ENCODE peak calls at places on chromosomes 5 and 9, in seven cellular contexts. One of them, this sample, is unnamed.

GRCh38 chr5:164573397-164573796 is 1068.0 kb downstream of the MAT2B start:
- DNase-seq in Peyer's patch: no peak
- DNase-seq in gastrocnemius medialis: no peak
- DNase-seq in H1: no peak
- DNase-seq in iPS DF 6.9: no peak
- DNase-seq in hepatocyte: no peak
- DNase-seq in right cardiac atrium: no peak
- DNase-seq in this sample: no peak

GRCh38 chr5:63111891-63112290 is 533.3 kb downstream of the LRRC70 start:
- DNase-seq in Peyer's patch: no peak
- DNase-seq in gastrocnemius medialis: no peak
- DNase-seq in H1: no peak
- DNase-seq in iPS DF 6.9: no peak
- DNase-seq in hepatocyte: no peak
- DNase-seq in right cardiac atrium: no peak
- DNase-seq in this sample: no peak

GRCh38 chr5:110478899-110479298 is 247.6 kb downstream of the TMEM232 start:
- DNase-seq in Peyer's patch: no peak
- DNase-seq in gastrocnemius medialis: no peak
- DNase-seq in H1: no peak
- DNase-seq in iPS DF 6.9: no peak
- DNase-seq in hepatocyte: no peak
- DNase-seq in right cardiac atrium: no peak
- DNase-seq in this sample: no peak

GRCh38 chr5:677131-678101 is 15.7 kb downstream of the TPPP start:
- DNase-seq in Peyer's patch: peak; percentile 8
- DNase-seq in gastrocnemius medialis: no peak
- DNase-seq in H1: no peak
- DNase-seq in iPS DF 6.9: no peak
- DNase-seq in hepatocyte: peak; percentile 4
- DNase-seq in right cardiac atrium: peak; percentile 41
- DNase-seq in this sample: no peak

GRCh38 chr5:3432135-3432534 is 163.5 kb upstream of the IRX1 start:
- DNase-seq in Peyer's patch: no peak
- DNase-seq in gastrocnemius medialis: no peak
- DNase-seq in H1: no peak
- DNase-seq in iPS DF 6.9: no peak
- DNase-seq in hepatocyte: no peak
- DNase-seq in right cardiac atrium: no peak
- DNase-seq in this sample: no peak

GRCh38 chr5:30401479-30402058 is 791.9 kb upstream of the CDH6 start:
- DNase-seq in Peyer's patch: no peak
- DNase-seq in gastrocnemius medialis: no peak
- DNase-seq in H1: no peak
- DNase-seq in iPS DF 6.9: no peak
- DNase-seq in hepatocyte: peak; percentile 58
- DNase-seq in right cardiac atrium: peak; percentile 32
- DNase-seq in this sample: no peak

GRCh38 chr5:118952992-118953651 is 35.2 kb downstream of the DTWD2 start:
- DNase-seq in Peyer's patch: no peak
- DNase-seq in gastrocnemius medialis: no peak
- DNase-seq in H1: peak; percentile 25
- DNase-seq in iPS DF 6.9: no peak
- DNase-seq in hepatocyte: no peak
- DNase-seq in right cardiac atrium: no peak
- DNase-seq in this sample: no peak

GRCh38 chr5:82684153-82684552 is 393.0 kb downstream of the TMEM167A start:
- DNase-seq in Peyer's patch: no peak
- DNase-seq in gastrocnemius medialis: no peak
- DNase-seq in H1: no peak
- DNase-seq in iPS DF 6.9: no peak
- DNase-seq in hepatocyte: no peak
- DNase-seq in right cardiac atrium: peak; percentile 50
- DNase-seq in this sample: no peak

GRCh38 chr5:15687401-15687800 is 187.4 kb downstream of the FBXL7 start:
- DNase-seq in Peyer's patch: no peak
- DNase-seq in gastrocnemius medialis: no peak
- DNase-seq in H1: no peak
- DNase-seq in iPS DF 6.9: no peak
- DNase-seq in hepatocyte: no peak
- DNase-seq in right cardiac atrium: no peak
- DNase-seq in this sample: no peak

GRCh38 chr9:92180669-92181181 is 65.5 kb upstream of the SPTLC1 start:
- DNase-seq in Peyer's patch: no peak
- DNase-seq in gastrocnemius medialis: no peak
- DNase-seq in H1: no peak
- DNase-seq in iPS DF 6.9: no peak
- DNase-seq in hepatocyte: peak; percentile 29
- DNase-seq in right cardiac atrium: no peak
- DNase-seq in this sample: no peak

GRCh38 chr9:73780916-73781315 is 629.3 kb downstream of the ANXA1 start:
- DNase-seq in Peyer's patch: no peak
- DNase-seq in gastrocnemius medialis: no peak
- DNase-seq in H1: no peak
- DNase-seq in iPS DF 6.9: no peak
- DNase-seq in hepatocyte: peak; percentile 10
- DNase-seq in right cardiac atrium: no peak
- DNase-seq in this sample: no peak

GRCh38 chr5:138495351-138495750 is 30.1 kb downstream of the EGR1 start:
- DNase-seq in Peyer's patch: no peak
- DNase-seq in gastrocnemius medialis: no peak
- DNase-seq in H1: no peak
- DNase-seq in iPS DF 6.9: no peak
- DNase-seq in hepatocyte: no peak
- DNase-seq in right cardiac atrium: no peak
- DNase-seq in this sample: no peak

GRCh38 chr9:35813434-35814105 is 1.3 kb downstream of the HINT2 start:
- DNase-seq in Peyer's patch: no peak
- DNase-seq in gastrocnemius medialis: no peak
- DNase-seq in H1: no peak
- DNase-seq in iPS DF 6.9: no peak
- DNase-seq in hepatocyte: peak; percentile 56
- DNase-seq in right cardiac atrium: no peak
- DNase-seq in this sample: no peak

GRCh38 chr5:93359958-93360305 is 221.1 kb downstream of the NR2F1-AS1 start:
- DNase-seq in Peyer's patch: no peak
- DNase-seq in gastrocnemius medialis: no peak
- DNase-seq in H1: no peak
- DNase-seq in iPS DF 6.9: no peak
- DNase-seq in hepatocyte: no peak
- DNase-seq in right cardiac atrium: no peak
- DNase-seq in this sample: no peak

GRCh38 chr9:35618854-35619799 is 914 bp upstream of the CD72 start:
- DNase-seq in Peyer's patch: peak; percentile 93
- DNase-seq in gastrocnemius medialis: no peak
- DNase-seq in H1: no peak
- DNase-seq in iPS DF 6.9: no peak
- DNase-seq in hepatocyte: no peak
- DNase-seq in right cardiac atrium: peak; percentile 48
- DNase-seq in this sample: no peak

GRCh38 chr5:67934976-67935375 is 280.6 kb upstream of the PIK3R1 start:
- DNase-seq in Peyer's patch: no peak
- DNase-seq in gastrocnemius medialis: no peak
- DNase-seq in H1: no peak
- DNase-seq in iPS DF 6.9: no peak
- DNase-seq in hepatocyte: no peak
- DNase-seq in right cardiac atrium: no peak
- DNase-seq in this sample: no peak

GRCh38 chr9:13568851-13569618 is 289.5 kb upstream of the MPDZ start:
- DNase-seq in Peyer's patch: no peak
- DNase-seq in gastrocnemius medialis: no peak
- DNase-seq in H1: no peak
- DNase-seq in iPS DF 6.9: no peak
- DNase-seq in hepatocyte: peak; percentile 9
- DNase-seq in right cardiac atrium: peak; percentile 54
- DNase-seq in this sample: no peak

GRCh38 chr9:13570521-13570974 is 291.1 kb upstream of the MPDZ start:
- DNase-seq in Peyer's patch: no peak
- DNase-seq in gastrocnemius medialis: no peak
- DNase-seq in H1: no peak
- DNase-seq in iPS DF 6.9: no peak
- DNase-seq in hepatocyte: no peak
- DNase-seq in right cardiac atrium: peak; percentile 58
- DNase-seq in this sample: no peak

GRCh38 chr9:13569706-13570423 is 290.4 kb upstream of the MPDZ start:
- DNase-seq in Peyer's patch: no peak
- DNase-seq in gastrocnemius medialis: no peak
- DNase-seq in H1: no peak
- DNase-seq in iPS DF 6.9: no peak
- DNase-seq in hepatocyte: no peak
- DNase-seq in right cardiac atrium: no peak
- DNase-seq in this sample: no peak

GRCh38 chr9:13567833-13568232 is 288.3 kb upstream of the MPDZ start:
- DNase-seq in Peyer's patch: no peak
- DNase-seq in gastrocnemius medialis: no peak
- DNase-seq in H1: no peak
- DNase-seq in iPS DF 6.9: no peak
- DNase-seq in hepatocyte: no peak
- DNase-seq in right cardiac atrium: no peak
- DNase-seq in this sample: no peak

DNA sequence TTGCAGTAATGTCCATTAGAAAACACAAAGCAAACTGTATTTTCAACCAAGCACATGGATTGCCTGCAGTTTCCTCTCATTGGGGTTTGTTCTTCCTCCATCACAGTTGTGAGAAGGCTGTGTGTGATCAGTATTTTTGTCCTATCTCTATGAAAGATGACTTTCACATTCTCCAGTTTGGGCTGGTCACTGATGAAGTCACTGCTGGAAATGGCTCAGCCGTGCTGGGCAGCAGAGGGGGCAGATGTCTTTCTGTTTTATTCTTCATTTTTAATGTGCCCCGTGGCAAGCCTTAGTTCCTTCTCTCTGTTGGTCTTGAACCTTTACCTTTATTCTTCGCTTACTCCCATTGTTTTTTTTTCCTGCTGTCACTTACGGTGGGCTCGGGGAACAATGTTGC is 289.0 kb upstream of the MPDZ start:
- DNase-seq in Peyer's patch: no peak
- DNase-seq in gastrocnemius medialis: no peak
- DNase-seq in H1: no peak
- DNase-seq in iPS DF 6.9: no peak
- DNase-seq in hepatocyte: no peak
- DNase-seq in right cardiac atrium: peak; percentile 66
- DNase-seq in this sample: no peak
- H3K27ac ChIP-seq in Peyer's patch: peak overlapping the region; percentile 63
- H3K27ac ChIP-seq in gastrocnemius medialis: peak overlapping the region; percentile 63
- H3K27ac ChIP-seq in H1: no peak overlapping the region
- H3K27ac ChIP-seq in iPS DF 6.9: no peak overlapping the region
- H3K27ac ChIP-seq in hepatocyte: peak overlapping the region; percentile 65
- H3K27ac ChIP-seq in right cardiac atrium: peak overlapping the region; percentile 99
- H3K27ac ChIP-seq in this sample: peak overlapping the region; percentile 68

DNA sequence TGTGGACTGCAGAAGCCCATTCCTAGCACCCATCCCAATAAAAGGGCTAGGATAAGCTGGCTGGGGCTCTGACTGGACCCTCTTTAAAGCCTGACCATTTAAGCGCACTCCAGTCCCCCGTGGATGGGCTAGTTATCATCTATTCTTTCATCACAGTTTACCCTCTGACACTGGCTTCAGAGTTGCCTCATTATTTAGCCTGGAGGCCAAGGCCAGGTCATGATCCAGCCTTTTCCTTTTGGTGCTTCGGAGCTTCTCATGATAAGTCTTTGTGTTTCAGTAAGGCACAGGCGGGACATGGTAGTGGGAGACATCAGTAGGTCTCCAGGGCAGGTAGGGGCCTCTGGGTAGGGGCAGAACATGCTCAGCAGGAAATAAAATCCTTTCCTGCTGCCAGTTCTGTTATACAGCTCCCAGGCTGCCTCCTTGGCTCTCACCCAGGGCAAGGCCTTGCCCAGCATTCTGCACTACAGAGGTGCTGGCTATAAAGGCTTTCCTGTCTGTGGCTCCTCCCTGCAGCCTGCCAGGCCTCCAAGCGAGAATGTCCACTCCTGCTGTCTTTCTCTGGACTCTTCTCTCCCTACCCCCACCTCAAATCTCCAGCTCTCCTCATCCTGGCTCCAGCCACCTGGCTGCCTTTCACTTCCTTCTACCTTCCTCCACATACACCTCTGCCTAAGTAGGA is 128.8 kb downstream of the FSTL4 start:
- DNase-seq in Peyer's patch: no peak
- DNase-seq in gastrocnemius medialis: no peak
- DNase-seq in H1: no peak
- DNase-seq in iPS DF 6.9: no peak
- DNase-seq in hepatocyte: no peak
- DNase-seq in right cardiac atrium: no peak
- DNase-seq in this sample: no peak
- H3K27ac ChIP-seq in Peyer's patch: no peak overlapping the region
- H3K27ac ChIP-seq in gastrocnemius medialis: no peak overlapping the region
- H3K27ac ChIP-seq in H1: no peak overlapping the region
- H3K27ac ChIP-seq in iPS DF 6.9: no peak overlapping the region
- H3K27ac ChIP-seq in hepatocyte: no peak overlapping the region
- H3K27ac ChIP-seq in right cardiac atrium: no peak overlapping the region
- H3K27ac ChIP-seq in this sample: no peak overlapping the region

DNA sequence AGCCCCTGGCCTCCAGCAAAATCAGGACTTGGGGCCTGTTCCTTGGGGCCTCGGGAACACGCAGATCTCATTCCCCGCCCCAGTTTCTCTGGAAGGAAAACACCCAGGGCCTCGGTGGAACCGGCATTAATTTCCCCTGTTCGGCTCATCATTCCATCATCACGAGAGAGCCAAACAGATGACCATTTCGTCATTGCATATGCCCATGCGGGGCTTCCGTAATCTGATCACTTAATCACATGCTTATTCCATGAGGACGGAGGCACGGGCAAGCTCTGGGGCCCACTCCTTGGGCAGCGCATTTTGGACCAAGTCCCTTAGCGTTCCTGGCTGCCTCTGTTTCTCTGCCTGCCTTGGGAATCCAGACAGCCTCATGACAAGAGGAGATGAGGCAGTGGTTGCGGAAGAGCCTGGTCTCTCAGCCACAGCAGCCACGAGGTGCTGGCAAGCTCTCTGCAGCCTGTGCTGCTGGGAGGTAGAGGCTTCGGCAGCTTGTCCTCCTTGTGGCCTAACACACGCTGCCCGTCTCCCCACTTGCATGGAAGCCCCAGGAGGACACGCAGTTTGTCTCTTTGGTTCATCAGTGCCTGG is 65.0 kb upstream of the IER5L start:
- DNase-seq in Peyer's patch: no peak
- DNase-seq in gastrocnemius medialis: peak; percentile 54
- DNase-seq in H1: no peak
- DNase-seq in iPS DF 6.9: no peak
- DNase-seq in hepatocyte: no peak
- DNase-seq in right cardiac atrium: peak; percentile 75
- DNase-seq in this sample: peak; percentile 56
- H3K27ac ChIP-seq in Peyer's patch: no peak overlapping the region
- H3K27ac ChIP-seq in gastrocnemius medialis: peak overlapping the region; percentile 54
- H3K27ac ChIP-seq in H1: no peak overlapping the region
- H3K27ac ChIP-seq in iPS DF 6.9: no peak overlapping the region
- H3K27ac ChIP-seq in hepatocyte: peak overlapping the region; percentile 37
- H3K27ac ChIP-seq in right cardiac atrium: no peak overlapping the region
- H3K27ac ChIP-seq in this sample: no peak overlapping the region

DNA sequence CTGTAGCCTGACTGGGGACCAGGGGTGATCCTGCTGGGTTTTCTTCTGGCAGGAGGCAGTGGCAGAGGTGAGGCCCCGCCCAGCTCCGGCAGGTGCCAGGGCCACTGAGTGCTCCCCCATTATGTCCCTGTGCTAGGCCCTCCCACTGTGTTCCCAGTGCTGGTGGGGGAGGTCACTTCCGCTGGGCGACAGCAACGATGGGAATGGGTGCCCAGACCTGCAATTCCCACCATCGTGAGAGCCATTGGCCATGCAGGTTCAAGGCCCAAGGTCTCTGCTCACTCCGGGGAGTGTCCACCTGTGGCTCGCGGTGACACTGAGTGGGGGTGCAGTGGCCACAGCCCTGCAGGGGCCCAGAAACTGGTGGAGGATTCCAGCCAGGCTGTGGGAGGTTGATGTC is 98.6 kb downstream of the RXRA start:
- DNase-seq in Peyer's patch: no peak
- DNase-seq in gastrocnemius medialis: no peak
- DNase-seq in H1: no peak
- DNase-seq in iPS DF 6.9: no peak
- DNase-seq in hepatocyte: no peak
- DNase-seq in right cardiac atrium: no peak
- DNase-seq in this sample: no peak
- H3K27ac ChIP-seq in Peyer's patch: no peak overlapping the region
- H3K27ac ChIP-seq in gastrocnemius medialis: peak overlapping the region; percentile 98
- H3K27ac ChIP-seq in H1: no peak overlapping the region
- H3K27ac ChIP-seq in iPS DF 6.9: no peak overlapping the region
- H3K27ac ChIP-seq in hepatocyte: no peak overlapping the region
- H3K27ac ChIP-seq in right cardiac atrium: no peak overlapping the region
- H3K27ac ChIP-seq in this sample: no peak overlapping the region

This sample was measured in upper lobe of right lung.